ENCODE peak calls at places on chromosomes 13 and 19, in four cellular contexts. One of them, this sample, is unnamed.
A peak's percentile ranks its signal among the peaks of the same experiment; 100 is the strongest.

GRCh38 chr13:71949441-71949840 is 82.4 kb upstream of the DACH1 start:
- DNase-seq in fibroblast of pulmonary artery: no peak
- DNase-seq in cardiac fibroblast: no peak
- DNase-seq in right lobe of liver: no peak
- DNase-seq in this sample: no peak

GRCh38 chr13:44801990-44802389 is 187.3 kb downstream of the NUFIP1 start:
- DNase-seq in cardiac fibroblast: peak; percentile 82
- DNase-seq in right lobe of liver: no peak
- DNase-seq in fibroblast of pulmonary artery: peak; percentile 84
- DNase-seq in this sample: peak; percentile 94

GRCh38 chr13:110347535-110348308 is 40.6 kb downstream of the COL4A2 start:
- DNase-seq in fibroblast of pulmonary artery: peak; percentile 97
- DNase-seq in cardiac fibroblast: peak; percentile 96
- DNase-seq in right lobe of liver: no peak
- DNase-seq in this sample: peak; percentile 92

GRCh38 chr13:109784590-109785140 is 1.7 kb downstream of the IRS2 start:
- DNase-seq in right lobe of liver: peak; percentile 89
- DNase-seq in cardiac fibroblast: peak; percentile 85
- DNase-seq in fibroblast of pulmonary artery: peak; percentile 77
- DNase-seq in this sample: peak; percentile 77

GRCh38 chr13:37995052-37995451 is 125.5 kb upstream of the TRPC4 start:
- DNase-seq in cardiac fibroblast: peak; percentile 36
- DNase-seq in fibroblast of pulmonary artery: peak; percentile 68
- DNase-seq in right lobe of liver: no peak
- DNase-seq in this sample: peak; percentile 1

GRCh38 chr13:50389726-50390125 is 374.5 kb downstream of the KCNRG start:
- DNase-seq in cardiac fibroblast: no peak
- DNase-seq in right lobe of liver: no peak
- DNase-seq in fibroblast of pulmonary artery: no peak
- DNase-seq in this sample: no peak

GRCh38 chr13:98606296-98606695 is 29.4 kb upstream of the STK24 start:
- DNase-seq in cardiac fibroblast: no peak
- DNase-seq in right lobe of liver: no peak
- DNase-seq in fibroblast of pulmonary artery: no peak
- DNase-seq in this sample: no peak

GRCh38 chr13:24865158-24865557 is 101.2 kb downstream of the RNF17 start:
- DNase-seq in fibroblast of pulmonary artery: peak; percentile 27
- DNase-seq in cardiac fibroblast: peak; percentile 35
- DNase-seq in right lobe of liver: no peak
- DNase-seq in this sample: peak; percentile 16

GRCh38 chr13:80977168-80977567 is 636.2 kb upstream of the SPRY2 start:
- DNase-seq in right lobe of liver: no peak
- DNase-seq in cardiac fibroblast: no peak
- DNase-seq in fibroblast of pulmonary artery: no peak
- DNase-seq in this sample: no peak

GRCh38 chr13:50552424-50552966 is 291.0 kb downstream of the DLEU7 start:
- DNase-seq in right lobe of liver: no peak
- DNase-seq in cardiac fibroblast: no peak
- DNase-seq in fibroblast of pulmonary artery: no peak
- DNase-seq in this sample: no peak

GRCh38 chr13:25899952-25900351 is 151.9 kb downstream of the SHISA2 start:
- DNase-seq in fibroblast of pulmonary artery: no peak
- DNase-seq in cardiac fibroblast: no peak
- DNase-seq in right lobe of liver: no peak
- DNase-seq in this sample: no peak

GRCh38 chr19:7328647-7329046 is 20.1 kb upstream of the ARHGEF18 start:
- DNase-seq in right lobe of liver: no peak
- DNase-seq in fibroblast of pulmonary artery: no peak
- DNase-seq in cardiac fibroblast: no peak
- DNase-seq in this sample: no peak

GRCh38 chr13:109737606-109738005 is 48.8 kb downstream of the IRS2 start:
- DNase-seq in fibroblast of pulmonary artery: no peak
- DNase-seq in right lobe of liver: no peak
- DNase-seq in cardiac fibroblast: peak; percentile 37
- DNase-seq in this sample: peak; percentile 12

GRCh38 chr19:33780251-33780650 is 16.4 kb upstream of the KCTD15 start:
- DNase-seq in cardiac fibroblast: no peak
- DNase-seq in fibroblast of pulmonary artery: no peak
- DNase-seq in right lobe of liver: no peak
- DNase-seq in this sample: no peak

DNA sequence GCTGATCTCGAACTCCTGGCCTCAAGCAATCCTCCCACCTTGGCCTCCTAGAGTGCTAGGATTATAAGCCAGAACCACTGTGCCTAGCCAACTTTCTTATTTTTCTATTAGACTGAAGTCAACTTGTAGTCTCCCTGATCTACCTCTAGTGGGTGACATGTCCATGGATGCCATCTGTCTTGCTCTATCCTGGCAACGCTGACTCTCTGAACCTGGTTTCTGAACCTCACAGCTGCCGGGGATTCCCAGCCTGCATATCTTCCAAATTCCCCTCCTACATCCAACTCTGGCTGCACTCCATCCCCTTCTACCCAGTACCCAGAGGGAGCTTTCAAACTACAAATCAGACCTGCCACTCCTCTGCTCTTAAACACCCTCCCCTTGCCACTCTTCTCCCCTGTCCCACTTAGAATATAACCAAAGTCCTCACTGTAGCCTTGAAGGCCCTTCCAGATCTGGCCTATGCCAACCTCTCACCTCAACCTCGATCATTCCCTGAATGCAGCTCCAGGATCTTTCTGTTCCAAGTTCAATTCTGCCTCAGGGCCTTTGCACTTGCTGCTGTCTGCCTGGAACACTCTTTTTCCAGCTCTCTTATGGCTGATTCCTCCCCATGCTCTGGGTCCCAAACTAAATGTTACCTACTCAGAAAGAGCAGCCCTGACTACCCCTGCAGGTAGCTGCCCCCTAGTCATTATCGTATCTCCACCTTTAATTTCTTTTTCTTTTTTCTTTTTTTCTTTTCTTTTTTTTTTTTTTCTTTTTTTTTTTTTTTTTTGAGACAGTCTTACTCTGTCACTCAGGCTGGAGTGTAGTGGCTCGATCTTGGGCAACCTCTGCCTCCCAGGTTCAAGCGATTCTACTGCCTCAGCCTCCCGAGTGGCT is 2.2 kb downstream of the CLIP3 start:
- DNase-seq in right lobe of liver: no peak
- DNase-seq in cardiac fibroblast: peak; percentile 51
- DNase-seq in fibroblast of pulmonary artery: peak; percentile 48
- DNase-seq in this sample: peak; percentile 58
- TF ChIP-seq CTCF in right lobe of liver: no peak
- TF ChIP-seq CTCF in cardiac fibroblast: peak; percentile 17
- TF ChIP-seq CTCF in fibroblast of pulmonary artery: peak; percentile 25
- TF ChIP-seq CTCF in this sample: no peak

GRCh38 chr19:2540646-2541454 is 64.9 kb downstream of the GADD45B start:
- DNase-seq in right lobe of liver: peak; percentile 93
- DNase-seq in cardiac fibroblast: peak; percentile 99
- DNase-seq in fibroblast of pulmonary artery: peak; percentile 99
- DNase-seq in this sample: peak; percentile 97
- TF ChIP-seq CTCF in right lobe of liver: peak; percentile 24
- TF ChIP-seq CTCF in cardiac fibroblast: peak; percentile 51
- TF ChIP-seq CTCF in fibroblast of pulmonary artery: peak; percentile 34
- TF ChIP-seq CTCF in this sample: peak; percentile 10

GRCh38 chr13:101959016-101959415 is 442.8 kb downstream of the FGF14 start:
- DNase-seq in cardiac fibroblast: no peak
- DNase-seq in right lobe of liver: no peak
- DNase-seq in fibroblast of pulmonary artery: no peak
- DNase-seq in this sample: no peak
- TF ChIP-seq CTCF in cardiac fibroblast: no peak
- TF ChIP-seq CTCF in right lobe of liver: no peak
- TF ChIP-seq CTCF in fibroblast of pulmonary artery: no peak
- TF ChIP-seq CTCF in this sample: no peak

DNA sequence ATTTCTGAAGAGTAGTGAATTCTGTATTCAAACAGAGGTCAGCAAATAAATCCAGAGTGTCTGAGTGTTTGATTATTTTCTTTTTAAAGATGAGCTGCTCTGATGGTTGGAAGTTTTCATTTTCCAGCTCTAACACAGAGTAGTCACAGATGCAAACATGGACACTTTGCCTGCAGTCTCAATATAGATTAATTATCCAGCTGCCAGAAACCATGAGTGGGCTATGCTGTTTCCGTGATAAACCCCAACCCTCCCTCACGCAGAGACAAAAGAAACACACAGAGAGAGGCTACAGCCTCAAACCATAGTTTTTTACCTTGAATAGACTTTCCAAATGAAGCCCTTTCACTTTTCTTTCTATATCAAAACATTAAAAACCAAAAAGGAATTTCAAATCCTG is 884.7 kb downstream of the DIAPH3 start:
- DNase-seq in cardiac fibroblast: no peak
- DNase-seq in fibroblast of pulmonary artery: no peak
- DNase-seq in right lobe of liver: no peak
- DNase-seq in this sample: no peak
- TF ChIP-seq CTCF in cardiac fibroblast: no peak
- TF ChIP-seq CTCF in fibroblast of pulmonary artery: no peak
- TF ChIP-seq CTCF in right lobe of liver: no peak
- TF ChIP-seq CTCF in this sample: no peak

GRCh38 chr19:5564930-5565329 is 2.8 kb downstream of the TINCR start:
- DNase-seq in fibroblast of pulmonary artery: no peak
- DNase-seq in cardiac fibroblast: no peak
- DNase-seq in right lobe of liver: no peak
- DNase-seq in this sample: no peak

GRCh38 chr19:5562280-5562679 is 5.5 kb downstream of the TINCR start:
- DNase-seq in right lobe of liver: no peak
- DNase-seq in cardiac fibroblast: no peak
- DNase-seq in fibroblast of pulmonary artery: no peak
- DNase-seq in this sample: no peak

GRCh38 chr19:5561559-5561958 is 6.2 kb downstream of the TINCR start:
- DNase-seq in fibroblast of pulmonary artery: no peak
- DNase-seq in right lobe of liver: no peak
- DNase-seq in cardiac fibroblast: no peak
- DNase-seq in this sample: no peak

GRCh38 chr19:5563941-5564612 is 3.7 kb downstream of the TINCR start:
- DNase-seq in right lobe of liver: no peak
- DNase-seq in fibroblast of pulmonary artery: peak; percentile 23
- DNase-seq in cardiac fibroblast: peak; percentile 11
- DNase-seq in this sample: peak; percentile 78

GRCh38 chr19:5563008-5563431 is 4.7 kb downstream of the TINCR start:
- DNase-seq in right lobe of liver: no peak
- DNase-seq in cardiac fibroblast: no peak
- DNase-seq in fibroblast of pulmonary artery: no peak
- DNase-seq in this sample: no peak
- TF ChIP-seq CTCF in right lobe of liver: no peak
- TF ChIP-seq CTCF in cardiac fibroblast: no peak
- TF ChIP-seq CTCF in fibroblast of pulmonary artery: no peak
- TF ChIP-seq CTCF in this sample: no peak

GRCh38 chr19:29668746-29669609 is 3.7 kb downstream of the PLEKHF1 start:
- DNase-seq in fibroblast of pulmonary artery: no peak
- DNase-seq in right lobe of liver: peak; percentile 53
- DNase-seq in cardiac fibroblast: no peak
- DNase-seq in this sample: no peak
- TF ChIP-seq CTCF in fibroblast of pulmonary artery: peak; percentile 27
- TF ChIP-seq CTCF in right lobe of liver: peak; percentile 24
- TF ChIP-seq CTCF in cardiac fibroblast: peak; percentile 12
- TF ChIP-seq CTCF in this sample: peak; percentile 14

DNA sequence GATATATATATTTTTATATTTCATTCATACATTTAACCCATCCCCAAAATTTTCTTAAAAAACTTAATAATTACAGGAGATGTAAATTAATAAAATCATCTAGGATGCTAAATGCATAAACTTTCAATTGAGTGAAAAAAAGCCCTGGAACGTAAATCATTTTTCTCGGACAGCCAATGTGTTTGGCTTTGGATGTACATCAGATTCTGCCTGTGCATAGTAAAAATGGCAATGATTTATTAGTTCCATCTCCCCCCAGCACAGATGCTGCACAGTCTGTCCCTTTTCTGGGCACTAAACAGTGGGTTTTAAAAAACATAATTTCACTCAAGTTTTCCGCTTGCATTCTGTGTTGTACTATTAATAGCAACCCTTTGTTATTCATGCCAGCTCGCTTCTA is 147.6 kb downstream of the TM9SF2 start:
- DNase-seq in right lobe of liver: no peak
- DNase-seq in cardiac fibroblast: no peak
- DNase-seq in fibroblast of pulmonary artery: no peak
- DNase-seq in this sample: no peak
- TF ChIP-seq CTCF in right lobe of liver: no peak
- TF ChIP-seq CTCF in cardiac fibroblast: no peak
- TF ChIP-seq CTCF in fibroblast of pulmonary artery: no peak
- TF ChIP-seq CTCF in this sample: no peak

GRCh38 chr13:21546372-21546771 is 57.6 kb downstream of the MICU2 start:
- DNase-seq in fibroblast of pulmonary artery: peak; percentile 29
- DNase-seq in cardiac fibroblast: peak; percentile 19
- DNase-seq in right lobe of liver: no peak
- DNase-seq in this sample: peak; percentile 47

GRCh38 chr13:21541271-21541670 is 62.7 kb downstream of the MICU2 start:
- DNase-seq in cardiac fibroblast: no peak
- DNase-seq in fibroblast of pulmonary artery: no peak
- DNase-seq in right lobe of liver: no peak
- DNase-seq in this sample: peak; percentile 23

GRCh38 chr13:21541980-21542379 is 62.0 kb downstream of the MICU2 start:
- DNase-seq in right lobe of liver: no peak
- DNase-seq in fibroblast of pulmonary artery: no peak
- DNase-seq in cardiac fibroblast: no peak
- DNase-seq in this sample: no peak

GRCh38 chr13:21542563-21542962 is 61.4 kb downstream of the MICU2 start:
- DNase-seq in right lobe of liver: no peak
- DNase-seq in fibroblast of pulmonary artery: no peak
- DNase-seq in cardiac fibroblast: no peak
- DNase-seq in this sample: no peak

DNA sequence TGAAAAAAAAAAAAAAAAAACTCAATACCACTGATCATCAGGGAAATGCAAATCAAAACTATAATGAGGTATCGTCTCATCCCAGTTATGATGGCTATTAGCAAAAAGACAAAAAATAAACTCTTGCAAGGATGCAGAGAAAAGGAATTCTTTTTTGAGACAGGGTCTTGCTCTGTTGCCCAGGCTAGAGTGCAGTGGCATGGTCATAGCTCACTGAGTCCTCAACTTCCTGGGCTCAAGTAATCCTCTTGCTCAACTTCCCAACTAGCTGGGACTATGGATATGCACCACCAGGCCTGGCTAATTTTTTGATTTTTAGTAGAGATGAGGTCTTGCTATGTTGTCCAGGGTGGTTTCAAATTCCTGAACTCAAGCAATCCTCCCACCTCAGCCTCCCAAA is 59.5 kb downstream of the MICU2 start:
- DNase-seq in cardiac fibroblast: no peak
- DNase-seq in fibroblast of pulmonary artery: no peak
- DNase-seq in right lobe of liver: no peak
- DNase-seq in this sample: no peak
- TF ChIP-seq CTCF in cardiac fibroblast: no peak
- TF ChIP-seq CTCF in fibroblast of pulmonary artery: no peak
- TF ChIP-seq CTCF in right lobe of liver: no peak
- TF ChIP-seq CTCF in this sample: no peak

This sample was measured in MCF 10A.